ENCODE peak calls at places on chromosomes 11 and 22, in six cellular contexts. X is T-cell; A is progenitor cell of endocrine pancreas; O is M059J; S is neural progenitor cell; Q is stimulated activated CD8-positive, alpha-beta memory T cell treated with anti-CD3 and anti-CD28 coated beads, Interleukin-15, amount 100 ng/mL, for 1 hour. Y is an unnamed sample.

GRCh38 chr11:21552910-21553309 is 640.0 kb upstream of the ANO5 start:
- DNase-seq in X (no peak), A (no peak), O (peak; percentile 9), S (no peak), Q (no peak), Y (no peak)

GRCh38 chr11:103699216-103699615 is 337.2 kb upstream of the DDI1 start:
- DNase-seq in X (no peak), A (no peak), O (no peak), S (no peak), Q (no peak), Y (no peak)

GRCh38 chr11:130738618-130739017 is 177.7 kb downstream of the SNX19 start:
- DNase-seq in X (no peak), A (no peak), O (peak; percentile 91), S (no peak), Q (no peak), Y (peak; percentile 66)

GRCh38 chr11:44960200-44960845 is 9.6 kb upstream of the TP53I11 start:
- DNase-seq in X (no peak), A (no peak), O (no peak), S (no peak), Q (no peak), Y (no peak)

GRCh38 chr11:36471577-36471976 is 38.5 kb downstream of the TRAF6 start:
- DNase-seq in X (no peak), A (no peak), O (no peak), S (no peak), Q (no peak), Y (no peak)

GRCh38 chr11:32939046-32939445 is 46.4 kb downstream of the QSER1 start:
- DNase-seq in X (no peak), A (no peak), O (no peak), S (no peak), Q (no peak), Y (no peak)

GRCh38 chr11:94183886-94184264 is 55.2 kb downstream of the PANX1 start:
- DNase-seq in X (peak; percentile 1), A (peak; percentile 64), O (peak; percentile 13), S (peak; percentile 73), Q (no peak), Y (peak; percentile 78)

GRCh38 chr11:27623945-27624523 is 76.2 kb downstream of the BDNF start:
- DNase-seq in X (no peak), A (no peak), O (no peak), S (no peak), Q (no peak), Y (no peak)

GRCh38 chr11:95891423-95892177 is 32.3 kb downstream of the MTMR2 start:
- DNase-seq in X (no peak), A (no peak), O (peak; percentile 25), S (no peak), Q (no peak), Y (peak; percentile 12)

GRCh38 chr11:104120493-104121200 is 43.3 kb downstream of the PDGFD start:
- DNase-seq in X (no peak), A (no peak), O (peak; percentile 34), S (peak; percentile 9), Q (no peak), Y (no peak)

GRCh38 chr11:118435893-118436624 is at the start of gene KMT2A:
- DNase-seq in X (peak; percentile 86), A (peak; percentile 99), O (peak; percentile 95), S (peak; percentile 99), Q (peak; percentile 88), Y (peak; percentile 97)

GRCh38 chr11:34427171-34427805 is 11.4 kb upstream of the CAT start:
- DNase-seq in X (no peak), A (no peak), O (peak; percentile 97), S (no peak), Q (no peak), Y (peak; percentile 91)

GRCh38 chr11:122769126-122769780 is 69.0 kb upstream of the CRTAM start:
- DNase-seq in X (no peak), A (no peak), O (peak; percentile 24), S (no peak), Q (no peak), Y (peak; percentile 54)

GRCh38 chr11:36622431-36623136 is 24.5 kb upstream of the RAG2 start:
- DNase-seq in X (no peak), A (no peak), O (peak; percentile 35), S (peak; percentile 9), Q (no peak), Y (peak; percentile 36)

GRCh38 chr22:17754233-17754925 is 19.9 kb downstream of the BID start:
- DNase-seq in X (peak; percentile 41), A (no peak), O (no peak), S (peak; percentile 62), Q (no peak), Y (no peak)

GRCh38 chr11:70381872-70382842 is 16.2 kb upstream of the CTTN start:
- DNase-seq in X (no peak), A (no peak), O (no peak), S (no peak), Q (no peak), Y (peak; percentile 42)

GRCh38 chr11:72781313-72782080 is 12.3 kb downstream of the STARD10 start:
- DNase-seq in X (peak; percentile 60), A (peak; percentile 58), O (no peak), S (peak; percentile 70), Q (peak; percentile 31), Y (no peak)

GRCh38 chr22:26213826-26214225 is 44.6 kb downstream of the SEZ6L start:
- DNase-seq in X (no peak), A (no peak), O (no peak), S (no peak), Q (no peak), Y (no peak)

GRCh38 chr11:112525844-112526590 is 265.4 kb upstream of the PLET1 start:
- DNase-seq in X (no peak), A (no peak), O (peak; percentile 54), S (no peak), Q (no peak), Y (no peak)

GRCh38 chr22:47154621-47155081 is 392.2 kb downstream of the TBC1D22A start:
- DNase-seq in X (no peak), A (no peak), O (peak; percentile 93), S (no peak), Q (no peak), Y (peak; percentile 81)

GRCh38 chr22:20455709-20456063 is 18.1 kb upstream of the SCARF2 start:
- DNase-seq in X (no peak), A (no peak), O (no peak), S (no peak), Q (no peak), Y (no peak)

GRCh38 chr11:103662880-103663279 is 373.6 kb upstream of the DDI1 start:
- DNase-seq in X (no peak), A (no peak), O (no peak), S (no peak), Q (no peak), Y (no peak)

GRCh38 chr22:27641049-27641790 is 160.3 kb downstream of the MN1 start:
- DNase-seq in X (no peak), A (no peak), O (no peak), S (no peak), Q (no peak), Y (no peak)

GRCh38 chr11:121800704-121801516 is 315.1 kb downstream of the BLID start:
- DNase-seq in X (no peak), A (no peak), O (no peak), S (peak; percentile 92), Q (no peak), Y (peak; percentile 50)

GRCh38 chr11:92383430-92383829 is 158.8 kb downstream of the FAT3 start:
- DNase-seq in X (no peak), A (no peak), O (peak; percentile 95), S (no peak), Q (no peak), Y (peak; percentile 15)

GRCh38 chr22:42001706-42002105 is 3.1 kb downstream of the WBP2NL start:
- DNase-seq in X (no peak), A (no peak), O (no peak), S (no peak), Q (no peak), Y (no peak)

GRCh38 chr11:64582885-64583284 is 8.1 kb upstream of the SLC22A12 start:
- DNase-seq in X (no peak), A (no peak), O (no peak), S (no peak), Q (no peak), Y (no peak)

GRCh38 chr11:134532176-134532920 is 120.3 kb upstream of the B3GAT1 start:
- DNase-seq in X (no peak), A (no peak), O (no peak), S (peak; percentile 71), Q (no peak), Y (no peak)